ENCODE peak calls at places on chromosomes 5 and 9, in ten cellular contexts. V, N, A, L, F, C, M, Q, W and P are unnamed samples.

GRCh38 chr9:35110327-35110758 is 5.3 kb downstream of the ATOSB start:
- DNase-seq in M (peak), F (peak), C (no peak), W (no peak), N (no peak), Q (peak), A (peak), L (no peak), V (no peak), P (no peak)

GRCh38 chr9:85738509-85738908 is 3.2 kb downstream of the AGTPBP1 start:
- DNase-seq in N (no peak), Q (no peak), A (no peak), M (no peak), W (no peak), F (no peak), L (no peak), V (no peak), C (no peak), P (no peak)

GRCh38 chr5:40410939-40411635 is 268.6 kb upstream of the PTGER4 start:
- DNase-seq in A (peak), F (peak), V (no peak), Q (peak), N (peak), L (no peak), M (peak), W (no peak), C (no peak), P (no peak)

GRCh38 chr5:6362846-6363245 is 15.5 kb downstream of the MED10 start:
- DNase-seq in V (no peak), N (no peak), Q (no peak), M (no peak), W (no peak), A (no peak), C (no peak), L (no peak), F (no peak), P (no peak)

GRCh38 chr9:20408513-20408912 is 213.8 kb downstream of the MLLT3 start:
- DNase-seq in L (peak), V (no peak), A (no peak), M (no peak), Q (no peak), N (no peak), W (peak), C (no peak), F (no peak), P (peak)

GRCh38 chr9:127007638-127008037 is 93.1 kb downstream of the RALGPS1 start:
- DNase-seq in V (no peak), C (no peak), F (no peak), Q (no peak), W (no peak), L (peak), N (no peak), A (no peak), M (no peak), P (peak)

GRCh38 chr9:89362647-89363310 is 44.5 kb downstream of the SECISBP2 start:
- DNase-seq in V (no peak), L (no peak), A (no peak), M (no peak), F (no peak), W (no peak), N (no peak), C (no peak), Q (no peak), P (no peak)

GRCh38 chr9:132048191-132048590 is 31.5 kb downstream of the MED27 start:
- DNase-seq in W (no peak), F (peak), A (no peak), C (no peak), V (no peak), L (no peak), Q (peak), N (no peak), M (no peak), P (no peak)

GRCh38 chr5:111756701-111757581 is at the start of gene NREP:
- DNase-seq in N (peak), C (peak), V (peak), M (peak), F (peak), Q (peak), L (peak), W (peak), A (peak), P (peak)

GRCh38 chr9:89664896-89665329 is 60.1 kb downstream of the GADD45G start:
- DNase-seq in Q (no peak), W (no peak), L (peak), V (no peak), A (no peak), M (no peak), N (no peak), F (no peak), C (no peak), P (peak)

GRCh38 chr9:109817146-109817845 is 37.3 kb downstream of the PALM2AKAP2 start:
- DNase-seq in F (peak), M (peak), C (no peak), N (no peak), L (peak), V (no peak), A (peak), Q (peak), W (no peak), P (no peak)

GRCh38 chr5:135454946-135455345 is 2.8 kb upstream of the TIFAB start:
- DNase-seq in A (no peak), Q (no peak), V (no peak), C (no peak), N (no peak), F (no peak), W (no peak), M (no peak), L (no peak), P (peak)

GRCh38 chr9:134863941-134864820 is 16.4 kb upstream of the FCN2 start:
- DNase-seq in L (no peak), Q (no peak), A (no peak), F (no peak), V (no peak), C (no peak), N (no peak), M (no peak), W (no peak), P (peak)

GRCh38 chr9:35341585-35341984 is 148.3 kb upstream of the RUSC2 start:
- DNase-seq in L (peak), Q (peak), W (no peak), V (no peak), A (peak), M (peak), N (no peak), C (no peak), F (peak), P (peak)

GRCh38 chr9:125767349-125767748 is 20.2 kb downstream of the PBX3 start:
- DNase-seq in F (no peak), V (no peak), Q (no peak), N (no peak), W (no peak), C (no peak), L (no peak), M (no peak), A (no peak), P (no peak)

GRCh38 chr5:19837536-19838179 is 150.3 kb downstream of the CDH18 start:
- DNase-seq in M (peak), L (no peak), V (no peak), A (peak), W (no peak), Q (peak), N (no peak), C (no peak), F (peak), P (no peak)

GRCh38 chr9:97529363-97530076 is 28.1 kb downstream of the TMOD1 start:
- DNase-seq in N (no peak), A (peak), C (no peak), W (no peak), V (no peak), M (peak), L (no peak), Q (no peak), F (peak), P (no peak)

GRCh38 chr9:126587187-126588185 is 26.2 kb upstream of the LMX1B start:
- DNase-seq in C (no peak), M (peak), A (no peak), F (peak), L (peak), V (peak), Q (peak), N (no peak), W (no peak), P (peak)

GRCh38 chr9:4118666-4119065 is 181.2 kb downstream of the GLIS3 start:
- DNase-seq in Q (no peak), V (no peak), M (no peak), W (no peak), F (no peak), N (no peak), L (no peak), C (no peak), A (no peak), P (no peak)

GRCh38 chr9:124450931-124451661 is 845 bp downstream of the ADGRD2 start:
- DNase-seq in A (no peak), C (no peak), N (no peak), F (no peak), M (no peak), L (no peak), W (no peak), Q (no peak), V (no peak), P (peak)

GRCh38 chr5:31825775-31826068 is 186.8 kb downstream of the PDZD2 start:
- DNase-seq in F (no peak), Q (no peak), M (no peak), N (no peak), V (no peak), L (no peak), A (no peak), W (no peak), C (no peak), P (no peak)

GRCh38 chr9:98923724-98924123 is 20.0 kb upstream of the COL15A1 start:
- DNase-seq in Q (no peak), N (no peak), W (no peak), A (no peak), V (no peak), L (peak), M (no peak), F (no peak), C (no peak), P (peak)

GRCh38 chr9:14797442-14797841 is 74.9 kb upstream of the CER1 start:
- DNase-seq in W (no peak), M (peak), V (no peak), N (no peak), F (peak), Q (no peak), C (no peak), A (no peak), L (no peak), P (no peak)

GRCh38 chr5:33261747-33262146 is 179.0 kb upstream of the TARS1 start:
- DNase-seq in V (no peak), L (no peak), Q (no peak), M (no peak), C (no peak), N (no peak), F (no peak), A (no peak), W (no peak), P (no peak)

GRCh38 chr5:96816430-96816939 is 8.7 kb upstream of the ERAP1 start:
- DNase-seq in Q (no peak), V (no peak), C (peak), W (no peak), M (no peak), F (peak), A (no peak), N (no peak), L (no peak), P (no peak)
- H3K9ac ChIP-seq in Q (no peak), V (no peak), C (peak), W (no peak), M (no peak), F (no peak), A (no peak), N (no peak), L (no peak), P (no peak)

GRCh38 chr5:90557871-90558270 is 726 bp upstream of the ADGRV1 start:
- DNase-seq in N (no peak), C (no peak), F (no peak), Q (no peak), L (no peak), W (no peak), V (no peak), M (no peak), A (no peak), P (no peak)
- H3K9ac ChIP-seq in N (no peak), C (no peak), F (no peak), Q (no peak), L (peak), W (no peak), V (peak), M (no peak), A (no peak), P (peak)

DNA sequence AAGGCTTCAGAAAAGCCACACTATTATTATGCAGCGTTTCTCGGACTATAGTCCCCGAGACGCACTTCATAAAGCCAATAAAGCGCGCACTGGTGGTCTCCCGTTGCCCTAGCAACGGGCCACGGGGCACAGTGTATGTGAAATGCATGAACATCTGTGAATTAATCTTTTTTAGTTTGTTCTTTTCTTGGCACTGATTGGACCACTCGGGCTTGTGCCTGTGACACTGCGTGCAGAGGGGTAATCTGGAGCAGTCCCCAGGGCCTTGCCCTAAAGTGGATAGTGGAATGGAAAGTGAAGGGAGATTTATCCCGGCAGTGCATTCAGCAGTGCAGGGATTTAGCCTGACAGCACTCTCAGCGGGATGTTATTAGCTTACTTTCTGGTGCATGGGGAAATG is 92.1 kb downstream of the TLE4 start:
- DNase-seq in Q (no peak), L (no peak), N (no peak), M (peak), A (no peak), F (no peak), W (peak), V (no peak), C (no peak), P (no peak)
- H3K9ac ChIP-seq in Q (no peak), L (no peak), N (no peak), M (peak), A (no peak), F (no peak), W (no peak), V (no peak), C (no peak), P (no peak)

GRCh38 chr9:76658510-76659231 is 105.6 kb upstream of the PCA3 start:
- DNase-seq in M (peak), F (peak), A (peak), L (peak), W (no peak), V (no peak), N (no peak), C (peak), Q (peak), P (peak)
- H3K9ac ChIP-seq in M (no peak), F (no peak), A (no peak), L (no peak), W (no peak), V (no peak), N (no peak), C (no peak), Q (no peak), P (no peak)